ENCODE peak calls at places on chromosomes 5 and 9, in ten cellular contexts. One of them, this sample, is unnamed.

GRCh38 chr5:130189961-130190360 is 285.7 kb downstream of the CHSY3 start:
- DNase-seq in psoas muscle: no peak
- DNase-seq in effector memory CD8-positive, alpha-beta T cell: no peak
- DNase-seq in stimulated activated CD8-positive, alpha-beta memory T cell treated with anti-CD3 and anti-CD28 coated beads, Interleukin-12 subunit alpha, Interleukin-12 subunit beta, amount 100 ng/mL, for 4 hours: no peak
- DNase-seq in CD8-positive, alpha-beta memory T cell: no peak
- DNase-seq in left cardiac atrium: no peak
- DNase-seq in activated CD4-positive, alpha-beta T cell treated with anti-CD3 and anti-CD28 coated beads, Interleukin-2, amount 50 U/mL, for 24 hours: no peak
- DNase-seq in smooth muscle cell of the brain vasculature: no peak
- DNase-seq in NCI-H510A: no peak
- DNase-seq in H1: no peak
- DNase-seq in this sample: no peak

GRCh38 chr9:100104314-100104713 is 5.3 kb downstream of the INVS start:
- DNase-seq in psoas muscle: no peak
- DNase-seq in effector memory CD8-positive, alpha-beta T cell: no peak
- DNase-seq in stimulated activated CD8-positive, alpha-beta memory T cell treated with anti-CD3 and anti-CD28 coated beads, Interleukin-12 subunit alpha, Interleukin-12 subunit beta, amount 100 ng/mL, for 4 hours: no peak
- DNase-seq in CD8-positive, alpha-beta memory T cell: no peak
- DNase-seq in left cardiac atrium: no peak
- DNase-seq in activated CD4-positive, alpha-beta T cell treated with anti-CD3 and anti-CD28 coated beads, Interleukin-2, amount 50 U/mL, for 24 hours: no peak
- DNase-seq in smooth muscle cell of the brain vasculature: no peak
- DNase-seq in NCI-H510A: no peak
- DNase-seq in H1: no peak
- DNase-seq in this sample: no peak

GRCh38 chr5:40627708-40628107 is 52.0 kb upstream of the PTGER4 start:
- DNase-seq in psoas muscle: no peak
- DNase-seq in effector memory CD8-positive, alpha-beta T cell: no peak
- DNase-seq in stimulated activated CD8-positive, alpha-beta memory T cell treated with anti-CD3 and anti-CD28 coated beads, Interleukin-12 subunit alpha, Interleukin-12 subunit beta, amount 100 ng/mL, for 4 hours: no peak
- DNase-seq in CD8-positive, alpha-beta memory T cell: no peak
- DNase-seq in left cardiac atrium: no peak
- DNase-seq in activated CD4-positive, alpha-beta T cell treated with anti-CD3 and anti-CD28 coated beads, Interleukin-2, amount 50 U/mL, for 24 hours: no peak
- DNase-seq in smooth muscle cell of the brain vasculature: no peak
- DNase-seq in NCI-H510A: no peak
- DNase-seq in H1: no peak
- DNase-seq in this sample: no peak

GRCh38 chr5:67773439-67773988 is 442.0 kb upstream of the PIK3R1 start:
- DNase-seq in psoas muscle: no peak
- DNase-seq in effector memory CD8-positive, alpha-beta T cell: no peak
- DNase-seq in stimulated activated CD8-positive, alpha-beta memory T cell treated with anti-CD3 and anti-CD28 coated beads, Interleukin-12 subunit alpha, Interleukin-12 subunit beta, amount 100 ng/mL, for 4 hours: no peak
- DNase-seq in CD8-positive, alpha-beta memory T cell: no peak
- DNase-seq in left cardiac atrium: peak; percentile 45
- DNase-seq in activated CD4-positive, alpha-beta T cell treated with anti-CD3 and anti-CD28 coated beads, Interleukin-2, amount 50 U/mL, for 24 hours: no peak
- DNase-seq in smooth muscle cell of the brain vasculature: no peak
- DNase-seq in NCI-H510A: no peak
- DNase-seq in H1: no peak
- DNase-seq in this sample: no peak

GRCh38 chr9:17528859-17529258 is 50.0 kb upstream of the SH3GL2 start:
- DNase-seq in psoas muscle: no peak
- DNase-seq in effector memory CD8-positive, alpha-beta T cell: no peak
- DNase-seq in stimulated activated CD8-positive, alpha-beta memory T cell treated with anti-CD3 and anti-CD28 coated beads, Interleukin-12 subunit alpha, Interleukin-12 subunit beta, amount 100 ng/mL, for 4 hours: no peak
- DNase-seq in CD8-positive, alpha-beta memory T cell: no peak
- DNase-seq in left cardiac atrium: no peak
- DNase-seq in activated CD4-positive, alpha-beta T cell treated with anti-CD3 and anti-CD28 coated beads, Interleukin-2, amount 50 U/mL, for 24 hours: no peak
- DNase-seq in smooth muscle cell of the brain vasculature: no peak
- DNase-seq in NCI-H510A: no peak
- DNase-seq in H1: no peak
- DNase-seq in this sample: no peak

GRCh38 chr5:154046486-154046885 is 7.7 kb downstream of the MFAP3 start:
- DNase-seq in psoas muscle: no peak
- DNase-seq in effector memory CD8-positive, alpha-beta T cell: no peak
- DNase-seq in stimulated activated CD8-positive, alpha-beta memory T cell treated with anti-CD3 and anti-CD28 coated beads, Interleukin-12 subunit alpha, Interleukin-12 subunit beta, amount 100 ng/mL, for 4 hours: no peak
- DNase-seq in CD8-positive, alpha-beta memory T cell: no peak
- DNase-seq in left cardiac atrium: no peak
- DNase-seq in activated CD4-positive, alpha-beta T cell treated with anti-CD3 and anti-CD28 coated beads, Interleukin-2, amount 50 U/mL, for 24 hours: no peak
- DNase-seq in smooth muscle cell of the brain vasculature: no peak
- DNase-seq in NCI-H510A: no peak
- DNase-seq in H1: no peak
- DNase-seq in this sample: no peak

GRCh38 chr5:119036101-119036762 is 34.7 kb upstream of the DMXL1 start:
- DNase-seq in psoas muscle: no peak
- DNase-seq in effector memory CD8-positive, alpha-beta T cell: no peak
- DNase-seq in stimulated activated CD8-positive, alpha-beta memory T cell treated with anti-CD3 and anti-CD28 coated beads, Interleukin-12 subunit alpha, Interleukin-12 subunit beta, amount 100 ng/mL, for 4 hours: no peak
- DNase-seq in CD8-positive, alpha-beta memory T cell: no peak
- DNase-seq in left cardiac atrium: no peak
- DNase-seq in activated CD4-positive, alpha-beta T cell treated with anti-CD3 and anti-CD28 coated beads, Interleukin-2, amount 50 U/mL, for 24 hours: no peak
- DNase-seq in smooth muscle cell of the brain vasculature: no peak
- DNase-seq in NCI-H510A: no peak
- DNase-seq in H1: no peak
- DNase-seq in this sample: no peak

GRCh38 chr9:126677188-126678084 is 63.7 kb downstream of the LMX1B start:
- DNase-seq in psoas muscle: no peak
- DNase-seq in effector memory CD8-positive, alpha-beta T cell: no peak
- DNase-seq in stimulated activated CD8-positive, alpha-beta memory T cell treated with anti-CD3 and anti-CD28 coated beads, Interleukin-12 subunit alpha, Interleukin-12 subunit beta, amount 100 ng/mL, for 4 hours: no peak
- DNase-seq in CD8-positive, alpha-beta memory T cell: no peak
- DNase-seq in left cardiac atrium: no peak
- DNase-seq in activated CD4-positive, alpha-beta T cell treated with anti-CD3 and anti-CD28 coated beads, Interleukin-2, amount 50 U/mL, for 24 hours: no peak
- DNase-seq in smooth muscle cell of the brain vasculature: no peak
- DNase-seq in NCI-H510A: no peak
- DNase-seq in H1: no peak
- DNase-seq in this sample: no peak

GRCh38 chr9:129125478-129125877 is 14.3 kb downstream of the PTPA start:
- DNase-seq in psoas muscle: no peak
- DNase-seq in effector memory CD8-positive, alpha-beta T cell: no peak
- DNase-seq in stimulated activated CD8-positive, alpha-beta memory T cell treated with anti-CD3 and anti-CD28 coated beads, Interleukin-12 subunit alpha, Interleukin-12 subunit beta, amount 100 ng/mL, for 4 hours: no peak
- DNase-seq in CD8-positive, alpha-beta memory T cell: no peak
- DNase-seq in left cardiac atrium: no peak
- DNase-seq in activated CD4-positive, alpha-beta T cell treated with anti-CD3 and anti-CD28 coated beads, Interleukin-2, amount 50 U/mL, for 24 hours: no peak
- DNase-seq in smooth muscle cell of the brain vasculature: no peak
- DNase-seq in NCI-H510A: no peak
- DNase-seq in H1: no peak
- DNase-seq in this sample: no peak

GRCh38 chr5:109016300-109016699 is 268.6 kb downstream of the FER start:
- DNase-seq in psoas muscle: no peak
- DNase-seq in effector memory CD8-positive, alpha-beta T cell: no peak
- DNase-seq in stimulated activated CD8-positive, alpha-beta memory T cell treated with anti-CD3 and anti-CD28 coated beads, Interleukin-12 subunit alpha, Interleukin-12 subunit beta, amount 100 ng/mL, for 4 hours: no peak
- DNase-seq in CD8-positive, alpha-beta memory T cell: no peak
- DNase-seq in left cardiac atrium: no peak
- DNase-seq in activated CD4-positive, alpha-beta T cell treated with anti-CD3 and anti-CD28 coated beads, Interleukin-2, amount 50 U/mL, for 24 hours: no peak
- DNase-seq in smooth muscle cell of the brain vasculature: no peak
- DNase-seq in NCI-H510A: no peak
- DNase-seq in H1: no peak
- DNase-seq in this sample: no peak

GRCh38 chr5:123813937-123814624 is 302.1 kb downstream of the CSNK1G3 start:
- DNase-seq in psoas muscle: no peak
- DNase-seq in effector memory CD8-positive, alpha-beta T cell: no peak
- DNase-seq in stimulated activated CD8-positive, alpha-beta memory T cell treated with anti-CD3 and anti-CD28 coated beads, Interleukin-12 subunit alpha, Interleukin-12 subunit beta, amount 100 ng/mL, for 4 hours: no peak
- DNase-seq in CD8-positive, alpha-beta memory T cell: no peak
- DNase-seq in left cardiac atrium: no peak
- DNase-seq in activated CD4-positive, alpha-beta T cell treated with anti-CD3 and anti-CD28 coated beads, Interleukin-2, amount 50 U/mL, for 24 hours: no peak
- DNase-seq in smooth muscle cell of the brain vasculature: no peak
- DNase-seq in NCI-H510A: peak; percentile 27
- DNase-seq in H1: no peak
- DNase-seq in this sample: no peak

GRCh38 chr5:170596482-170596881 is 92.7 kb downstream of the KCNIP1 start:
- DNase-seq in psoas muscle: no peak
- DNase-seq in effector memory CD8-positive, alpha-beta T cell: no peak
- DNase-seq in stimulated activated CD8-positive, alpha-beta memory T cell treated with anti-CD3 and anti-CD28 coated beads, Interleukin-12 subunit alpha, Interleukin-12 subunit beta, amount 100 ng/mL, for 4 hours: no peak
- DNase-seq in CD8-positive, alpha-beta memory T cell: no peak
- DNase-seq in left cardiac atrium: no peak
- DNase-seq in activated CD4-positive, alpha-beta T cell treated with anti-CD3 and anti-CD28 coated beads, Interleukin-2, amount 50 U/mL, for 24 hours: no peak
- DNase-seq in smooth muscle cell of the brain vasculature: no peak
- DNase-seq in NCI-H510A: no peak
- DNase-seq in H1: no peak
- DNase-seq in this sample: no peak

GRCh38 chr5:140044041-140044440 is 942 bp upstream of the NRG2 start:
- DNase-seq in psoas muscle: no peak
- DNase-seq in effector memory CD8-positive, alpha-beta T cell: no peak
- DNase-seq in stimulated activated CD8-positive, alpha-beta memory T cell treated with anti-CD3 and anti-CD28 coated beads, Interleukin-12 subunit alpha, Interleukin-12 subunit beta, amount 100 ng/mL, for 4 hours: no peak
- DNase-seq in CD8-positive, alpha-beta memory T cell: no peak
- DNase-seq in left cardiac atrium: no peak
- DNase-seq in activated CD4-positive, alpha-beta T cell treated with anti-CD3 and anti-CD28 coated beads, Interleukin-2, amount 50 U/mL, for 24 hours: no peak
- DNase-seq in smooth muscle cell of the brain vasculature: no peak
- DNase-seq in NCI-H510A: no peak
- DNase-seq in H1: no peak
- DNase-seq in this sample: no peak

GRCh38 chr5:53091304-53091703 is 18.3 kb downstream of the MOCS2 start:
- DNase-seq in psoas muscle: no peak
- DNase-seq in effector memory CD8-positive, alpha-beta T cell: no peak
- DNase-seq in stimulated activated CD8-positive, alpha-beta memory T cell treated with anti-CD3 and anti-CD28 coated beads, Interleukin-12 subunit alpha, Interleukin-12 subunit beta, amount 100 ng/mL, for 4 hours: no peak
- DNase-seq in CD8-positive, alpha-beta memory T cell: no peak
- DNase-seq in left cardiac atrium: no peak
- DNase-seq in activated CD4-positive, alpha-beta T cell treated with anti-CD3 and anti-CD28 coated beads, Interleukin-2, amount 50 U/mL, for 24 hours: no peak
- DNase-seq in smooth muscle cell of the brain vasculature: no peak
- DNase-seq in NCI-H510A: no peak
- DNase-seq in H1: no peak
- DNase-seq in this sample: no peak

GRCh38 chr5:1199649-1200494 is 1.5 kb upstream of the SLC6A19 start:
- DNase-seq in psoas muscle: peak; percentile 3
- DNase-seq in effector memory CD8-positive, alpha-beta T cell: no peak
- DNase-seq in stimulated activated CD8-positive, alpha-beta memory T cell treated with anti-CD3 and anti-CD28 coated beads, Interleukin-12 subunit alpha, Interleukin-12 subunit beta, amount 100 ng/mL, for 4 hours: no peak
- DNase-seq in CD8-positive, alpha-beta memory T cell: no peak
- DNase-seq in left cardiac atrium: peak; percentile 10
- DNase-seq in activated CD4-positive, alpha-beta T cell treated with anti-CD3 and anti-CD28 coated beads, Interleukin-2, amount 50 U/mL, for 24 hours: no peak
- DNase-seq in smooth muscle cell of the brain vasculature: no peak
- DNase-seq in NCI-H510A: no peak
- DNase-seq in H1: no peak
- DNase-seq in this sample: peak; percentile 39

GRCh38 chr9:81317223-81317622 is 372.1 kb downstream of the TLE1 start:
- DNase-seq in psoas muscle: no peak
- DNase-seq in effector memory CD8-positive, alpha-beta T cell: no peak
- DNase-seq in stimulated activated CD8-positive, alpha-beta memory T cell treated with anti-CD3 and anti-CD28 coated beads, Interleukin-12 subunit alpha, Interleukin-12 subunit beta, amount 100 ng/mL, for 4 hours: no peak
- DNase-seq in CD8-positive, alpha-beta memory T cell: no peak
- DNase-seq in left cardiac atrium: no peak
- DNase-seq in activated CD4-positive, alpha-beta T cell treated with anti-CD3 and anti-CD28 coated beads, Interleukin-2, amount 50 U/mL, for 24 hours: no peak
- DNase-seq in smooth muscle cell of the brain vasculature: no peak
- DNase-seq in NCI-H510A: no peak
- DNase-seq in H1: no peak
- DNase-seq in this sample: no peak

GRCh38 chr9:87324613-87325194 is 173.0 kb upstream of the DAPK1 start:
- DNase-seq in psoas muscle: no peak
- DNase-seq in effector memory CD8-positive, alpha-beta T cell: peak; percentile 3
- DNase-seq in stimulated activated CD8-positive, alpha-beta memory T cell treated with anti-CD3 and anti-CD28 coated beads, Interleukin-12 subunit alpha, Interleukin-12 subunit beta, amount 100 ng/mL, for 4 hours: no peak
- DNase-seq in CD8-positive, alpha-beta memory T cell: peak; percentile 14
- DNase-seq in left cardiac atrium: no peak
- DNase-seq in activated CD4-positive, alpha-beta T cell treated with anti-CD3 and anti-CD28 coated beads, Interleukin-2, amount 50 U/mL, for 24 hours: no peak
- DNase-seq in smooth muscle cell of the brain vasculature: peak; percentile 52
- DNase-seq in NCI-H510A: no peak
- DNase-seq in H1: no peak
- DNase-seq in this sample: no peak

GRCh38 chr9:4424891-4425290 is 65.4 kb upstream of the SLC1A1 start:
- DNase-seq in psoas muscle: no peak
- DNase-seq in effector memory CD8-positive, alpha-beta T cell: no peak
- DNase-seq in stimulated activated CD8-positive, alpha-beta memory T cell treated with anti-CD3 and anti-CD28 coated beads, Interleukin-12 subunit alpha, Interleukin-12 subunit beta, amount 100 ng/mL, for 4 hours: no peak
- DNase-seq in CD8-positive, alpha-beta memory T cell: no peak
- DNase-seq in left cardiac atrium: no peak
- DNase-seq in activated CD4-positive, alpha-beta T cell treated with anti-CD3 and anti-CD28 coated beads, Interleukin-2, amount 50 U/mL, for 24 hours: no peak
- DNase-seq in smooth muscle cell of the brain vasculature: no peak
- DNase-seq in NCI-H510A: no peak
- DNase-seq in H1: no peak
- DNase-seq in this sample: no peak

GRCh38 chr9:129272348-129273025 is 94.4 kb upstream of the IER5L start:
- DNase-seq in psoas muscle: no peak
- DNase-seq in effector memory CD8-positive, alpha-beta T cell: no peak
- DNase-seq in stimulated activated CD8-positive, alpha-beta memory T cell treated with anti-CD3 and anti-CD28 coated beads, Interleukin-12 subunit alpha, Interleukin-12 subunit beta, amount 100 ng/mL, for 4 hours: no peak
- DNase-seq in CD8-positive, alpha-beta memory T cell: no peak
- DNase-seq in left cardiac atrium: no peak
- DNase-seq in activated CD4-positive, alpha-beta T cell treated with anti-CD3 and anti-CD28 coated beads, Interleukin-2, amount 50 U/mL, for 24 hours: no peak
- DNase-seq in smooth muscle cell of the brain vasculature: no peak
- DNase-seq in NCI-H510A: no peak
- DNase-seq in H1: no peak
- DNase-seq in this sample: peak; percentile 14

GRCh38 chr5:104237574-104237973 is 675.0 kb upstream of the NUDT12 start:
- DNase-seq in psoas muscle: no peak
- DNase-seq in effector memory CD8-positive, alpha-beta T cell: no peak
- DNase-seq in stimulated activated CD8-positive, alpha-beta memory T cell treated with anti-CD3 and anti-CD28 coated beads, Interleukin-12 subunit alpha, Interleukin-12 subunit beta, amount 100 ng/mL, for 4 hours: no peak
- DNase-seq in CD8-positive, alpha-beta memory T cell: no peak
- DNase-seq in left cardiac atrium: no peak
- DNase-seq in activated CD4-positive, alpha-beta T cell treated with anti-CD3 and anti-CD28 coated beads, Interleukin-2, amount 50 U/mL, for 24 hours: no peak
- DNase-seq in smooth muscle cell of the brain vasculature: no peak
- DNase-seq in NCI-H510A: no peak
- DNase-seq in H1: no peak
- DNase-seq in this sample: no peak

GRCh38 chr9:113566011-113566711 is 102.6 kb downstream of the RGS3 start:
- DNase-seq in psoas muscle: no peak
- DNase-seq in effector memory CD8-positive, alpha-beta T cell: no peak
- DNase-seq in stimulated activated CD8-positive, alpha-beta memory T cell treated with anti-CD3 and anti-CD28 coated beads, Interleukin-12 subunit alpha, Interleukin-12 subunit beta, amount 100 ng/mL, for 4 hours: no peak
- DNase-seq in CD8-positive, alpha-beta memory T cell: no peak
- DNase-seq in left cardiac atrium: no peak
- DNase-seq in activated CD4-positive, alpha-beta T cell treated with anti-CD3 and anti-CD28 coated beads, Interleukin-2, amount 50 U/mL, for 24 hours: no peak
- DNase-seq in smooth muscle cell of the brain vasculature: no peak
- DNase-seq in NCI-H510A: no peak
- DNase-seq in H1: no peak
- DNase-seq in this sample: no peak

GRCh38 chr9:33263131-33263935 is 1.2 kb downstream of the BAG1 start:
- DNase-seq in psoas muscle: peak; percentile 29
- DNase-seq in effector memory CD8-positive, alpha-beta T cell: no peak
- DNase-seq in stimulated activated CD8-positive, alpha-beta memory T cell treated with anti-CD3 and anti-CD28 coated beads, Interleukin-12 subunit alpha, Interleukin-12 subunit beta, amount 100 ng/mL, for 4 hours: no peak
- DNase-seq in CD8-positive, alpha-beta memory T cell: no peak
- DNase-seq in left cardiac atrium: no peak
- DNase-seq in activated CD4-positive, alpha-beta T cell treated with anti-CD3 and anti-CD28 coated beads, Interleukin-2, amount 50 U/mL, for 24 hours: no peak
- DNase-seq in smooth muscle cell of the brain vasculature: no peak
- DNase-seq in NCI-H510A: no peak
- DNase-seq in H1: no peak
- DNase-seq in this sample: no peak

GRCh38 chr5:129963359-129963758 is 59.1 kb downstream of the CHSY3 start:
- DNase-seq in psoas muscle: no peak
- DNase-seq in effector memory CD8-positive, alpha-beta T cell: no peak
- DNase-seq in stimulated activated CD8-positive, alpha-beta memory T cell treated with anti-CD3 and anti-CD28 coated beads, Interleukin-12 subunit alpha, Interleukin-12 subunit beta, amount 100 ng/mL, for 4 hours: no peak
- DNase-seq in CD8-positive, alpha-beta memory T cell: no peak
- DNase-seq in left cardiac atrium: no peak
- DNase-seq in activated CD4-positive, alpha-beta T cell treated with anti-CD3 and anti-CD28 coated beads, Interleukin-2, amount 50 U/mL, for 24 hours: no peak
- DNase-seq in smooth muscle cell of the brain vasculature: peak; percentile 87
- DNase-seq in NCI-H510A: no peak
- DNase-seq in H1: no peak
- DNase-seq in this sample: no peak

GRCh38 chr5:127517480-127518318 is at the start of gene PRRC1:
- DNase-seq in psoas muscle: peak; percentile 84
- DNase-seq in effector memory CD8-positive, alpha-beta T cell: peak; percentile 67
- DNase-seq in stimulated activated CD8-positive, alpha-beta memory T cell treated with anti-CD3 and anti-CD28 coated beads, Interleukin-12 subunit alpha, Interleukin-12 subunit beta, amount 100 ng/mL, for 4 hours: peak; percentile 72
- DNase-seq in CD8-positive, alpha-beta memory T cell: peak; percentile 75
- DNase-seq in left cardiac atrium: peak; percentile 86
- DNase-seq in activated CD4-positive, alpha-beta T cell treated with anti-CD3 and anti-CD28 coated beads, Interleukin-2, amount 50 U/mL, for 24 hours: peak; percentile 62
- DNase-seq in smooth muscle cell of the brain vasculature: peak; percentile 57
- DNase-seq in NCI-H510A: peak; percentile 56
- DNase-seq in H1: peak; percentile 21
- DNase-seq in this sample: peak; percentile 93

GRCh38 chr5:6525910-6526309 is 77.3 kb downstream of the UBE2QL1 start:
- DNase-seq in psoas muscle: no peak
- DNase-seq in effector memory CD8-positive, alpha-beta T cell: no peak
- DNase-seq in stimulated activated CD8-positive, alpha-beta memory T cell treated with anti-CD3 and anti-CD28 coated beads, Interleukin-12 subunit alpha, Interleukin-12 subunit beta, amount 100 ng/mL, for 4 hours: no peak
- DNase-seq in CD8-positive, alpha-beta memory T cell: no peak
- DNase-seq in left cardiac atrium: no peak
- DNase-seq in activated CD4-positive, alpha-beta T cell treated with anti-CD3 and anti-CD28 coated beads, Interleukin-2, amount 50 U/mL, for 24 hours: no peak
- DNase-seq in smooth muscle cell of the brain vasculature: no peak
- DNase-seq in NCI-H510A: no peak
- DNase-seq in H1: no peak
- DNase-seq in this sample: no peak

GRCh38 chr9:125239631-125240597 is 1.2 kb downstream of the HSPA5 start:
- DNase-seq in psoas muscle: no peak
- DNase-seq in effector memory CD8-positive, alpha-beta T cell: no peak
- DNase-seq in stimulated activated CD8-positive, alpha-beta memory T cell treated with anti-CD3 and anti-CD28 coated beads, Interleukin-12 subunit alpha, Interleukin-12 subunit beta, amount 100 ng/mL, for 4 hours: no peak
- DNase-seq in CD8-positive, alpha-beta memory T cell: peak; percentile 5
- DNase-seq in left cardiac atrium: no peak
- DNase-seq in activated CD4-positive, alpha-beta T cell treated with anti-CD3 and anti-CD28 coated beads, Interleukin-2, amount 50 U/mL, for 24 hours: no peak
- DNase-seq in smooth muscle cell of the brain vasculature: no peak
- DNase-seq in NCI-H510A: no peak
- DNase-seq in H1: no peak
- DNase-seq in this sample: no peak

GRCh38 chr5:77168187-77168883 is 42.1 kb upstream of the PDE8B start:
- DNase-seq in psoas muscle: peak; percentile 67
- DNase-seq in effector memory CD8-positive, alpha-beta T cell: no peak
- DNase-seq in stimulated activated CD8-positive, alpha-beta memory T cell treated with anti-CD3 and anti-CD28 coated beads, Interleukin-12 subunit alpha, Interleukin-12 subunit beta, amount 100 ng/mL, for 4 hours: no peak
- DNase-seq in CD8-positive, alpha-beta memory T cell: no peak
- DNase-seq in left cardiac atrium: peak; percentile 78
- DNase-seq in activated CD4-positive, alpha-beta T cell treated with anti-CD3 and anti-CD28 coated beads, Interleukin-2, amount 50 U/mL, for 24 hours: no peak
- DNase-seq in smooth muscle cell of the brain vasculature: no peak
- DNase-seq in NCI-H510A: no peak
- DNase-seq in H1: no peak
- DNase-seq in this sample: peak; percentile 80

GRCh38 chr9:79687131-79687447 is 115.3 kb downstream of the TLE4 start:
- DNase-seq in psoas muscle: no peak
- DNase-seq in effector memory CD8-positive, alpha-beta T cell: peak; percentile 34
- DNase-seq in stimulated activated CD8-positive, alpha-beta memory T cell treated with anti-CD3 and anti-CD28 coated beads, Interleukin-12 subunit alpha, Interleukin-12 subunit beta, amount 100 ng/mL, for 4 hours: no peak
- DNase-seq in CD8-positive, alpha-beta memory T cell: peak; percentile 42
- DNase-seq in left cardiac atrium: no peak
- DNase-seq in activated CD4-positive, alpha-beta T cell treated with anti-CD3 and anti-CD28 coated beads, Interleukin-2, amount 50 U/mL, for 24 hours: no peak
- DNase-seq in smooth muscle cell of the brain vasculature: no peak
- DNase-seq in NCI-H510A: no peak
- DNase-seq in H1: no peak
- DNase-seq in this sample: no peak

This sample was measured in kidney.